ENCODE peak calls at places on chromosome 1, in six cellular contexts. P, Z, V, T, A and J are unnamed samples.

GRCh38 chr1:59695301-59695700 is 119.4 kb upstream of the HOOK1 start:
- DNase-seq in A (no peak), V (no peak), T (no peak), Z (no peak), P (no peak), J (no peak)

GRCh38 chr1:12745992-12746323 is at the start of gene CFAP107:
- DNase-seq in V (no peak), P (no peak), Z (no peak), T (no peak), A (no peak), J (no peak)

GRCh38 chr1:159239551-159240220 is 35.0 kb downstream of the ACKR1 start:
- DNase-seq in P (no peak), T (no peak), V (peak), Z (no peak), A (no peak), J (no peak)

GRCh38 chr1:235952950-235953615 is 86.4 kb upstream of the LYST start:
- DNase-seq in Z (no peak), A (no peak), T (peak), P (no peak), V (no peak), J (no peak)

GRCh38 chr1:234719454-234720258 is 109.7 kb upstream of the IRF2BP2 start:
- DNase-seq in T (no peak), V (peak), A (no peak), Z (no peak), P (no peak), J (no peak)

GRCh38 chr1:113686891-113687624 is 72.2 kb downstream of the PHTF1 start:
- DNase-seq in A (no peak), T (no peak), V (no peak), P (no peak), Z (no peak), J (no peak)

GRCh38 chr1:205239078-205239477 is 11.3 kb downstream of the TMCC2 start:
- DNase-seq in A (no peak), Z (no peak), P (no peak), V (no peak), T (no peak), J (no peak)

GRCh38 chr1:208510192-208510952 is 266.2 kb upstream of the PLXNA2 start:
- DNase-seq in Z (no peak), V (no peak), A (no peak), T (no peak), P (no peak), J (no peak)

GRCh38 chr1:27569506-27570382 is 34.2 kb downstream of the AHDC1 start:
- DNase-seq in T (no peak), V (no peak), Z (no peak), P (no peak), A (no peak), J (no peak)

GRCh38 chr1:24009406-24009805 is 29.3 kb upstream of the SRSF10 start:
- DNase-seq in Z (peak), P (no peak), A (no peak), V (peak), T (no peak), J (peak)

GRCh38 chr1:29676496-29676895 is 440.2 kb downstream of the PTPRU start:
- DNase-seq in A (no peak), P (no peak), T (no peak), V (no peak), Z (no peak), J (no peak)

GRCh38 chr1:97820470-97821188 is 100.2 kb downstream of the DPYD start:
- DNase-seq in Z (peak), P (peak), A (peak), T (no peak), V (peak), J (peak)

GRCh38 chr1:78229344-78229743 is 183.6 kb downstream of the GIPC2 start:
- DNase-seq in A (no peak), T (no peak), P (no peak), Z (no peak), V (no peak), J (peak)

GRCh38 chr1:9892563-9893528 is 17.2 kb downstream of the CTNNBIP1 start:
- DNase-seq in P (no peak), Z (no peak), A (peak), V (peak), T (no peak), J (peak)

GRCh38 chr1:47533176-47534039 is 95.6 kb downstream of the FOXD2 start:
- DNase-seq in P (peak), A (no peak), V (peak), Z (peak), T (no peak), J (peak)

GRCh38 chr1:22491995-22492726 is 40.5 kb downstream of the ZBTB40 start:
- DNase-seq in A (no peak), T (no peak), V (no peak), P (no peak), Z (no peak), J (no peak)

GRCh38 chr1:89525169-89525855 is 683 bp downstream of the LRRC8B start:
- DNase-seq in V (peak), Z (no peak), T (peak), A (peak), P (peak), J (no peak)

GRCh38 chr1:159669338-159669737 is 45.1 kb downstream of the CRP start:
- DNase-seq in T (no peak), P (no peak), V (no peak), Z (no peak), A (no peak), J (no peak)

GRCh38 chr1:234649432-234650081 is 39.6 kb upstream of the IRF2BP2 start:
- DNase-seq in P (no peak), Z (no peak), T (no peak), V (no peak), A (no peak), J (no peak)

GRCh38 chr1:94540440-94541174 is 952 bp downstream of the F3 start:
- DNase-seq in Z (no peak), T (no peak), V (no peak), A (peak), P (no peak), J (no peak)

GRCh38 chr1:4673494-4673893 is 19.1 kb downstream of the AJAP1 start:
- DNase-seq in P (no peak), V (no peak), Z (no peak), A (no peak), T (no peak), J (no peak)

GRCh38 chr1:110673197-110673701 is 1.5 kb downstream of the KCNA3 start:
- DNase-seq in T (no peak), V (no peak), Z (no peak), A (no peak), P (no peak), J (no peak)

GRCh38 chr1:6373961-6374720 is 19.4 kb downstream of the ACOT7 start:
- DNase-seq in V (no peak), P (no peak), T (no peak), A (no peak), Z (no peak), J (no peak)

GRCh38 chr1:121516279-121516967 is 331.6 kb downstream of the SRGAP2C start:
- DNase-seq in A (peak), T (peak), Z (no peak), P (no peak), V (no peak), J (no peak)

GRCh38 chr1:192709544-192709943 is 73.6 kb downstream of the RGS13 start:
- DNase-seq in V (no peak), P (no peak), T (no peak), A (no peak), Z (peak), J (peak)

GRCh38 chr1:1347663-1348419 is 1.4 kb downstream of the DVL1 start:
- DNase-seq in A (no peak), P (peak), Z (peak), T (no peak), V (no peak), J (no peak)

GRCh38 chr1:203274603-203275381 is 30.5 kb upstream of the BTG2 start:
- DNase-seq in Z (no peak), T (no peak), V (no peak), A (no peak), P (no peak), J (no peak)